ENCODE peak calls at places on chromosomes 7 and 10, in six cellular contexts. Q is Panc1; L is activated CD8-positive, alpha-beta memory T cell treated with anti-CD3 and anti-CD28 coated beads for 24 hours; I is neural crest cell; Y is AG20443; S is caudate nucleus. N is an unnamed sample.

GRCh38 chr10:8051851-8052257 is 2.6 kb upstream of the GATA3 start:
- DNase-seq in Q (no peak), L (peak; percentile 65), I (no peak), Y (no peak), S (no peak), N (no peak)

GRCh38 chr10:62637249-62638061 is 167.1 kb upstream of the ADO start:
- DNase-seq in Q (no peak), L (peak; percentile 84), I (no peak), Y (peak; percentile 48), S (no peak), N (no peak)

GRCh38 chr10:110527731-110528171 is 30.0 kb downstream of the DUSP5 start:
- DNase-seq in Q (no peak), L (peak; percentile 56), I (no peak), Y (peak; percentile 24), S (no peak), N (no peak)

GRCh38 chr7:113179313-113179712 is 61.0 kb upstream of the SMIM30 start:
- DNase-seq in Q (no peak), L (no peak), I (no peak), Y (peak; percentile 27), S (no peak), N (no peak)

GRCh38 chr10:1137499-1138163 is 81.4 kb downstream of the WDR37 start:
- DNase-seq in Q (no peak), L (peak; percentile 4), I (no peak), Y (no peak), S (no peak), N (no peak)

GRCh38 chr7:20785211-20786048 is 1.3 kb downstream of the SP8 start:
- DNase-seq in Q (no peak), L (no peak), I (no peak), Y (peak; percentile 47), S (no peak), N (no peak)

GRCh38 chr7:122438001-122438400 is 133.5 kb upstream of the FEZF1 start:
- DNase-seq in Q (no peak), L (no peak), I (no peak), Y (no peak), S (no peak), N (peak; percentile 64)

GRCh38 chr10:84095821-84096497 is 43.4 kb upstream of the GHITM start:
- DNase-seq in Q (no peak), L (no peak), I (no peak), Y (no peak), S (no peak), N (no peak)

GRCh38 chr10:97574374-97575100 is 2.0 kb downstream of the ANKRD2 start:
- DNase-seq in Q (peak; percentile 94), L (no peak), I (no peak), Y (peak; percentile 78), S (peak; percentile 17), N (no peak)

GRCh38 chr7:136976504-136977251 is 108.2 kb downstream of the CHRM2 start:
- DNase-seq in Q (no peak), L (no peak), I (no peak), Y (no peak), S (no peak), N (no peak)

GRCh38 chr7:132258231-132258630 is 318.0 kb downstream of the PLXNA4 start:
- DNase-seq in Q (no peak), L (no peak), I (no peak), Y (no peak), S (no peak), N (no peak)

GRCh38 chr10:63164045-63164722 is 31.1 kb downstream of the NRBF2 start:
- DNase-seq in Q (no peak), L (no peak), I (no peak), Y (no peak), S (no peak), N (no peak)

GRCh38 chr7:50379082-50379481 is 71.1 kb downstream of the FIGNL1 start:
- DNase-seq in Q (no peak), L (no peak), I (no peak), Y (no peak), S (no peak), N (no peak)

GRCh38 chr7:30427296-30428080 is 51.1 kb downstream of the NOD1 start:
- DNase-seq in Q (no peak), L (no peak), I (no peak), Y (no peak), S (no peak), N (peak; percentile 24)

GRCh38 chr7:26284995-26285632 is 6.5 kb upstream of the SNX10 start:
- DNase-seq in Q (peak; percentile 54), L (no peak), I (no peak), Y (no peak), S (no peak), N (no peak)

GRCh38 chr7:45591101-45591906 is 17.1 kb downstream of the ADCY1 start:
- DNase-seq in Q (no peak), L (no peak), I (no peak), Y (no peak), S (no peak), N (no peak)

GRCh38 chr7:2255145-2256139 is 13.4 kb downstream of the NUDT1 start:
- DNase-seq in Q (no peak), L (no peak), I (no peak), Y (no peak), S (no peak), N (no peak)

GRCh38 chr10:84355106-84355505 is 26.7 kb downstream of the CCSER2 start:
- DNase-seq in Q (no peak), L (no peak), I (no peak), Y (no peak), S (no peak), N (no peak)

GRCh38 chr10:17607603-17608332 is 9.4 kb downstream of the HACD1 start:
- DNase-seq in Q (no peak), L (no peak), I (no peak), Y (peak; percentile 58), S (no peak), N (peak; percentile 16)

GRCh38 chr10:89245802-89246201 is 5.8 kb downstream of the LIPA start:
- DNase-seq in Q (no peak), L (no peak), I (no peak), Y (peak; percentile 33), S (no peak), N (no peak)

GRCh38 chr10:118723467-118723866 is 31.3 kb downstream of the CACUL1 start:
- DNase-seq in Q (no peak), L (no peak), I (no peak), Y (peak; percentile 56), S (no peak), N (no peak)

GRCh38 chr10:30999084-30999712 is 32.5 kb downstream of the ZNF438 start:
- DNase-seq in Q (no peak), L (no peak), I (no peak), Y (no peak), S (no peak), N (no peak)

GRCh38 chr10:29430101-29430500 is 141.2 kb downstream of the LYZL1 start:
- DNase-seq in Q (no peak), L (no peak), I (no peak), Y (peak; percentile 17), S (no peak), N (peak; percentile 93)

GRCh38 chr7:38561166-38561565 is 70.0 kb downstream of the AMPH start:
- DNase-seq in Q (no peak), L (no peak), I (no peak), Y (peak; percentile 21), S (no peak), N (no peak)

GRCh38 chr10:1186693-1186990 is 130.5 kb downstream of the WDR37 start:
- DNase-seq in Q (no peak), L (no peak), I (no peak), Y (no peak), S (no peak), N (no peak)

GRCh38 chr7:131021902-131022301 is 287.9 kb upstream of the KLF14 start:
- DNase-seq in Q (no peak), L (no peak), I (no peak), Y (no peak), S (no peak), N (no peak)

GRCh38 chr10:68301790-68302502 is 29.9 kb upstream of the HNRNPH3 start:
- DNase-seq in Q (peak; percentile 72), L (no peak), I (no peak), Y (peak; percentile 69), S (no peak), N (peak; percentile 14)

GRCh38 chr10:77970869-77971803 is 44.6 kb upstream of the DLG5 start:
- DNase-seq in Q (peak; percentile 61), L (no peak), I (no peak), Y (peak; percentile 89), S (no peak), N (no peak)

GRCh38 chr7:102000123-102000522 is 182.7 kb downstream of the CUX1 start:
- DNase-seq in Q (no peak), L (no peak), I (no peak), Y (no peak), S (no peak), N (no peak)

GRCh38 chr10:88651131-88651541 is 13.1 kb upstream of the LIPF start:
- DNase-seq in Q (peak; percentile 36), L (no peak), I (no peak), Y (peak; percentile 73), S (no peak), N (no peak)

GRCh38 chr10:101453791-101454718 is 100.1 kb downstream of the BTRC start:
- DNase-seq in Q (no peak), L (no peak), I (no peak), Y (no peak), S (no peak), N (no peak)

GRCh38 chr10:78794736-78795455 is 273.9 kb upstream of the ZMIZ1 start:
- DNase-seq in Q (no peak), L (no peak), I (no peak), Y (no peak), S (no peak), N (no peak)

GRCh38 chr10:29199344-29199743 is 89.5 kb upstream of the LYZL1 start:
- DNase-seq in Q (no peak), L (no peak), I (no peak), Y (no peak), S (no peak), N (no peak)

GRCh38 chr10:119281581-119282071 is 74.3 kb downstream of the GRK5 start:
- DNase-seq in Q (no peak), L (no peak), I (no peak), Y (peak; percentile 67), S (peak; percentile 57), N (no peak)

GRCh38 chr10:7364474-7364873 is 46.4 kb downstream of the SFMBT2 start:
- DNase-seq in Q (no peak), L (no peak), I (no peak), Y (no peak), S (no peak), N (no peak)

N was measured in SK-N-MC.